ENCODE peak calls at places on chromosome 12, in ten cellular contexts. P, O, L, N, Y, W, V, S, D and K are unnamed samples. For H3K36me3 and H3K4me1, the result is how much of the 10 kb centered on the place peaks cover.

GRCh38 chr12:113996026-113996425 is 29.9 kb upstream of the RBM19 start:
- DNase-seq in N (no peak), O (no peak), P (no peak), Y (no peak), S (no peak), V (peak), W (no peak), L (peak), D (no peak), K (no peak)

GRCh38 chr12:50400104-50400637 is 514 bp upstream of the LARP4 start:
- DNase-seq in S (peak), L (no peak), D (no peak), O (no peak), N (no peak), P (no peak), W (no peak), V (no peak), Y (no peak), K (no peak)

GRCh38 chr12:63045020-63045860 is 105.8 kb downstream of the AVPR1A start:
- DNase-seq in L (no peak), V (peak), W (peak), S (no peak), O (no peak), Y (no peak), D (no peak), P (no peak), N (no peak), K (peak)

GRCh38 chr12:57939291-57939690 is 2.1 kb upstream of the ATP23 start:
- DNase-seq in Y (no peak), N (no peak), P (no peak), S (no peak), W (no peak), L (no peak), O (no peak), D (no peak), V (no peak), K (no peak)

GRCh38 chr12:111322336-111323250 is 46.3 kb downstream of the PHETA1 start:
- DNase-seq in N (no peak), S (no peak), V (no peak), W (no peak), Y (no peak), L (no peak), P (no peak), O (no peak), D (no peak), K (no peak)

GRCh38 chr12:86838709-86839108 is 582.5 kb upstream of the MGAT4C start:
- DNase-seq in S (no peak), D (no peak), O (no peak), P (no peak), V (peak), L (peak), W (peak), Y (no peak), N (no peak), K (peak)

GRCh38 chr12:76020281-76020680 is 11.3 kb downstream of the PHLDA1 start:
- DNase-seq in W (no peak), V (peak), Y (peak), P (peak), S (no peak), D (no peak), O (peak), N (peak), L (no peak), K (no peak)

GRCh38 chr12:57618966-57619433 is 7.8 kb downstream of the ARHGEF25 start:
- DNase-seq in S (no peak), V (no peak), Y (no peak), O (no peak), N (no peak), L (no peak), W (no peak), D (no peak), P (no peak), K (no peak)

GRCh38 chr12:114679942-114680341 is 4.0 kb downstream of the TBX3 start:
- DNase-seq in O (no peak), W (no peak), S (no peak), Y (no peak), D (no peak), L (no peak), N (no peak), P (no peak), V (no peak), K (no peak)

GRCh38 chr12:54125950-54126695 is 62.7 kb downstream of the SMUG1 start:
- DNase-seq in D (peak), S (peak), O (peak), Y (no peak), W (no peak), L (peak), P (no peak), N (no peak), V (no peak), K (no peak)

GRCh38 chr12:73659802-73660201 is 877.8 kb upstream of the ATXN7L3B start:
- DNase-seq in D (no peak), W (no peak), N (no peak), S (no peak), O (no peak), V (no peak), Y (no peak), P (no peak), L (no peak), K (no peak)

GRCh38 chr12:81224626-81225025 is 146.7 kb downstream of the ACSS3 start:
- DNase-seq in V (no peak), Y (no peak), N (no peak), P (no peak), W (no peak), O (no peak), D (no peak), L (no peak), S (no peak), K (no peak)

GRCh38 chr12:71071466-71072097 is 86.2 kb downstream of the TSPAN8 start:
- DNase-seq in W (no peak), Y (no peak), O (no peak), D (no peak), S (no peak), P (no peak), V (no peak), N (no peak), L (no peak), K (no peak)

GRCh38 chr12:115506822-115507629 is 770.5 kb downstream of the MED13L start:
- DNase-seq in S (no peak), L (peak), V (peak), P (no peak), N (no peak), D (no peak), Y (no peak), O (no peak), W (no peak), K (no peak)

GRCh38 chr12:94769746-94770396 is 119.5 kb upstream of the TMCC3 start:
- DNase-seq in Y (no peak), O (no peak), S (no peak), W (no peak), V (no peak), L (no peak), P (no peak), N (no peak), D (no peak), K (no peak)

GRCh38 chr12:34344851-34345522 is 322.7 kb downstream of the ALG10 start:
- DNase-seq in O (no peak), W (no peak), P (no peak), L (no peak), S (no peak), D (no peak), V (no peak), N (no peak), Y (no peak), K (no peak)

GRCh38 chr12:114479831-114480230 is 73.9 kb upstream of the TBX5 start:
- DNase-seq in D (no peak), Y (no peak), O (no peak), P (no peak), L (peak), N (no peak), W (peak), S (no peak), V (peak), K (no peak)

GRCh38 chr12:119772431-119772830 is 104.5 kb downstream of the PRKAB1 start:
- DNase-seq in P (no peak), O (no peak), S (no peak), L (no peak), N (no peak), Y (no peak), D (no peak), W (no peak), V (no peak), K (no peak)
- H3K36me3 ChIP-seq in P (under half), O (under half), S (under half), L (under half), N (under half), Y (under half), D (under half), W (under half), V (under half), K (under half)

DNA sequence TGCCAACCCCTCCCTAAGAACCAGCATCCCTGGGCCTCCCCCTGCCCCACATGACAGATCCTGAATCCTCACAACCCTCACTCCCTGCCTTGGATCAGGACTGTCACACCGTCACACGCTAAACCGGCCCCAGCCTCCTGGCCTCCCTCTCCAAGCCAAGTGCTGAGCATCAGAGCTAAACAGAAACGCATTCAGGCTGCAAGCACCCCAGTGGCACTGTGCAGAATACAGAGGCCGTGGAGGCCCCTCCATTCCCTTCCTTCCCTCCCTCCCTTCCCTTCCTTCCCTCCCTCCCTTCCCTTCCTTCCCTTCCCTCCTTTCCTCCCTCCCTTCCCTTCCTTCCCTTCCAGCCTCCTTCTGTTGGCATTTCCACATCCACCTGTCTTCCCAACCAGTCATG is 12.6 kb downstream of the POLE start:
- DNase-seq in Y (no peak), S (no peak), L (no peak), V (no peak), O (no peak), D (no peak), N (no peak), P (no peak), W (no peak), K (no peak)
- H3K4me1 ChIP-seq in Y (under half), S (under half), L (under half), V (under half), O (under half), D (under half), N (under half), P (under half), W (under half), K (under half)

GRCh38 chr12:122843472-122843871 is 8.2 kb downstream of the HIP1R start:
- DNase-seq in S (peak), N (no peak), V (no peak), O (no peak), W (no peak), L (no peak), Y (no peak), P (no peak), D (no peak), K (no peak)
- H3K27ac ChIP-seq in S (peak), N (no peak), V (no peak), O (peak), W (no peak), L (no peak), Y (no peak), P (no peak), D (no peak), K (no peak)

GRCh38 chr12:122085571-122085970 is 7.0 kb downstream of the MLXIP start:
- DNase-seq in N (no peak), S (no peak), D (peak), V (no peak), L (no peak), Y (no peak), P (no peak), W (no peak), O (no peak), K (no peak)
- H3K36me3 ChIP-seq in N (under half), S (under half), D (under half), V (under half), L (under half), Y (under half), P (under half), W (under half), O (under half), K (under half)

GRCh38 chr12:122942609-122943008 is 23.7 kb downstream of the ABCB9 start:
- DNase-seq in N (no peak), P (no peak), S (no peak), W (no peak), Y (no peak), O (no peak), D (no peak), V (no peak), L (no peak), K (no peak)

GRCh38 chr12:122946690-122947271 is 19.5 kb downstream of the ABCB9 start:
- DNase-seq in P (no peak), S (no peak), N (peak), V (peak), O (peak), L (peak), Y (no peak), D (peak), W (peak), K (peak)

GRCh38 chr12:122944588-122944987 is 21.7 kb downstream of the ABCB9 start:
- DNase-seq in S (no peak), Y (no peak), D (no peak), O (peak), V (no peak), N (no peak), P (no peak), L (no peak), W (no peak), K (peak)

GRCh38 chr12:122945047-122945592 is 21.1 kb downstream of the ABCB9 start:
- DNase-seq in L (no peak), W (no peak), O (no peak), D (no peak), Y (no peak), S (no peak), V (no peak), N (no peak), P (no peak), K (no peak)

GRCh38 chr12:122943196-122943595 is 23.1 kb downstream of the ABCB9 start:
- DNase-seq in P (no peak), N (no peak), L (no peak), V (no peak), S (peak), Y (no peak), W (no peak), O (no peak), D (no peak), K (peak)
- H3K4me1 ChIP-seq in P (under half), N (under half), L (under half), V (under half), S (under half), Y (under half), W (under half), O (under half), D (under half), K (under half)

DNA sequence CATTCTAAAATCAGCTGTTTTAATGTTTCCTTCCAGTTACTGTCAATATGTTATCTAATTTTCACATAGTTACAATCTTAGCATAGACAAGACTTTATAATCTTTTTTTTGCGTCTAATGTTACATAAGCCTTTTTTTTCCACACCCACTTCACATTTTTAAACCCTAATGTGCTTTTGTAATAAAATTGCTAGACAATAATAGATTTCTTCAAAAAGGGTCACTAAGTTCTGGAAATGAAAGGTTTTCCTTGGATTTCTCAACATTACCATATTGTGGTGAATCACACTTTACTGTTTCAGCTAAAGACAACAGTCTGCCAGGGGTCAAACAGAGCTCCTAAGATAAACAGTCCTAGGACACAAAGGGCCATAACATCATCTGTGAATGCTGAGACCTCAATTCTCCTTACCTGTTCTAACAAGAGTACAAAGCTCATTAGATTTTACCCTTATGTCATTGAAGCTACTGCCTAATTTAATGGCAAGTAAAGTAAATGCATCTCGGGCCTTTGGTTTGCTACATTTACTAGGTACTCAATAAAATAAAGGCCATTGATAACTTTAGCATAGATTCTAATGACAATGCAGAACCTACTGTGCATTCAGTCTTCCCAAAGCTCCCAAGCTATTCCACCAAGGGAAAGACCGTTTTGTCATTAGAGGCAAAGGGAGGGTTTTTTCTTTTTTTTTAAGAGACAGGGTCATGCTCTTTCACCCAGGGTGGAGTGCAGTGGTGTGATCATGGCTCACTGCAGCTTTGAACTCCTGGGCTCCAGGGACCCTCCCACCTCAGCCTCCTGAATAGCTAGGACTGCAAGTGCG is 111.2 kb upstream of the SLC38A2 start:
- DNase-seq in S (no peak), N (no peak), D (no peak), Y (no peak), L (no peak), W (peak), O (no peak), P (no peak), V (no peak), K (no peak)
- H3K27ac ChIP-seq in S (no peak), N (no peak), D (no peak), Y (no peak), L (no peak), W (peak), O (no peak), P (no peak), V (no peak), K (no peak)